ENCODE peak calls at places on chromosomes 16 and 17, in seven cellular contexts. G is activated T-cell treated with anti-CD3 and anti-CD28 coated beads, Interleukin-2, amount 50 U/mL, for 4 hours; J is amniotic epithelial cell; V is CMK; Q is Daoy; O is HEK293T; F is NCI-H460. P is an unnamed sample.

GRCh38 chr17:51820252-51820651 is 338.3 kb downstream of the CA10 start:
- DNase-seq in G (no peak), J (no peak), V (no peak), Q (no peak), O (no peak), F (no peak), P (no peak)

GRCh38 chr17:38558751-38559024 is 47.1 kb downstream of the SRCIN1 start:
- DNase-seq in G (no peak), J (no peak), V (no peak), Q (peak), O (no peak), F (no peak), P (no peak)

GRCh38 chr16:3780570-3780969 is 63.2 kb upstream of the TRAP1 start:
- DNase-seq in G (no peak), J (peak), V (no peak), Q (no peak), O (peak), F (peak), P (peak)

GRCh38 chr16:57146735-57147134 is 39.1 kb downstream of the PSME3IP1 start:
- DNase-seq in G (no peak), J (no peak), V (no peak), Q (no peak), O (peak), F (no peak), P (no peak)

GRCh38 chr17:27532269-27533067 is 76.2 kb downstream of the KSR1 start:
- DNase-seq in G (no peak), J (peak), V (no peak), Q (no peak), O (no peak), F (peak), P (peak)

GRCh38 chr17:17507465-17508011 is 11.3 kb upstream of the RASD1 start:
- DNase-seq in G (no peak), J (no peak), V (no peak), Q (no peak), O (no peak), F (no peak), P (no peak)

GRCh38 chr16:48949636-48950035 is 332.0 kb downstream of the CBLN1 start:
- DNase-seq in G (no peak), J (no peak), V (no peak), Q (peak), O (no peak), F (no peak), P (no peak)

GRCh38 chr17:50559674-50560184 is 786 bp upstream of the CACNA1G start:
- DNase-seq in G (peak), J (peak), V (no peak), Q (peak), O (peak), F (peak), P (peak)

GRCh38 chr16:11100239-11100750 is 155.7 kb downstream of the SOCS1 start:
- DNase-seq in G (no peak), J (peak), V (peak), Q (peak), O (peak), F (no peak), P (peak)

GRCh38 chr17:27354051-27354490 is 60.2 kb downstream of the WSB1 start:
- DNase-seq in G (no peak), J (no peak), V (no peak), Q (no peak), O (no peak), F (no peak), P (no peak)

GRCh38 chr17:28173801-28174200 is 131.3 kb downstream of the NLK start:
- DNase-seq in G (no peak), J (peak), V (no peak), Q (no peak), O (no peak), F (no peak), P (peak)

GRCh38 chr17:11493947-11494346 is 104.3 kb upstream of the DNAH9 start:
- DNase-seq in G (no peak), J (no peak), V (no peak), Q (no peak), O (no peak), F (no peak), P (no peak)

GRCh38 chr16:4663756-4664465 is 29.5 kb upstream of the NUDT16L1 start:
- DNase-seq in G (no peak), J (peak), V (peak), Q (no peak), O (no peak), F (no peak), P (peak)

GRCh38 chr17:73695035-73695738 is 50.9 kb upstream of the SDK2 start:
- DNase-seq in G (no peak), J (no peak), V (no peak), Q (no peak), O (no peak), F (no peak), P (no peak)

GRCh38 chr17:38439436-38439835 is 11.2 kb downstream of the ARHGAP23 start:
- DNase-seq in G (no peak), J (no peak), V (no peak), Q (no peak), O (no peak), F (no peak), P (no peak)

GRCh38 chr16:87064731-87065720 is 252.2 kb downstream of the C16orf95 start:
- DNase-seq in G (no peak), J (no peak), V (no peak), Q (no peak), O (no peak), F (no peak), P (no peak)

GRCh38 chr17:27650836-27651235 is 19.8 kb downstream of the LGALS9 start:
- DNase-seq in G (no peak), J (no peak), V (no peak), Q (no peak), O (no peak), F (no peak), P (no peak)

GRCh38 chr16:11909653-11910551 is 5.9 kb downstream of the GSPT1 start:
- DNase-seq in G (no peak), J (peak), V (no peak), Q (no peak), O (no peak), F (no peak), P (no peak)

GRCh38 chr17:56939869-56940484 is 20.9 kb downstream of the COIL start:
- DNase-seq in G (no peak), J (peak), V (peak), Q (peak), O (peak), F (peak), P (peak)

GRCh38 chr16:83898463-83899271 is at the start of gene MLYCD:
- DNase-seq in G (peak), J (peak), V (peak), Q (peak), O (peak), F (peak), P (peak)

GRCh38 chr17:21228845-21229244 is 14.9 kb upstream of the TMEM11 start:
- DNase-seq in G (no peak), J (no peak), V (no peak), Q (no peak), O (no peak), F (no peak), P (no peak)

GRCh38 chr17:39751637-39752036 is 13.9 kb downstream of the GRB7 start:
- DNase-seq in G (no peak), J (no peak), V (no peak), Q (no peak), O (no peak), F (no peak), P (no peak)

GRCh38 chr17:45722161-45722560 is 62.0 kb upstream of the CRHR1 start:
- DNase-seq in G (no peak), J (no peak), V (no peak), Q (peak), O (peak), F (peak), P (no peak)